ENCODE peak calls at places on chromosomes 11 and 22, in four cellular contexts. Y is EL; W is stimulated activated CD8-positive, alpha-beta memory T cell treated with anti-CD3 and anti-CD28 coated beads, Interleukin-2, amount 100 ng/mL, for 48 hours; L is T-helper 17 cell. G is an unnamed sample.

GRCh38 chr11:47863189-47863892 is 15.2 kb upstream of the NUP160 start:
- DNase-seq in Y (peak; percentile 87), W (no peak), L (no peak), G (no peak)

GRCh38 chr22:45261407-45262088 is 20.9 kb upstream of the KIAA0930 start:
- DNase-seq in Y (no peak), W (no peak), L (no peak), G (no peak)

GRCh38 chr11:61791737-61792309 is 576 bp downstream of the TMEM258 start:
- DNase-seq in Y (peak; percentile 91), W (peak; percentile 26), L (no peak), G (peak; percentile 84)

GRCh38 chr11:120304526-120304925 is 20.6 kb upstream of the TLCD5 start:
- DNase-seq in Y (peak; percentile 43), W (no peak), L (no peak), G (peak; percentile 86)

GRCh38 chr11:117458275-117459120 is 130.8 kb downstream of the CEP164 start:
- DNase-seq in Y (no peak), W (peak; percentile 43), L (no peak), G (peak; percentile 72)

GRCh38 chr11:13118194-13118593 is 109.1 kb downstream of the RASSF10 start:
- DNase-seq in Y (peak; percentile 100), W (no peak), L (no peak), G (peak; percentile 100)

GRCh38 chr22:39453765-39454378 is 2.9 kb upstream of the MGAT3 start:
- DNase-seq in Y (no peak), W (no peak), L (no peak), G (no peak)

GRCh38 chr11:121389651-121390050 is 62.5 kb upstream of the SORL1 start:
- DNase-seq in Y (no peak), W (no peak), L (no peak), G (peak; percentile 18)

GRCh38 chr11:16000065-16000464 is 356.3 kb downstream of the SOX6 start:
- DNase-seq in Y (peak; percentile 69), W (no peak), L (no peak), G (peak; percentile 46)